ENCODE peak calls at places on chromosomes 5 and 9, in eight cellular contexts. H is IMR-90, U is heart left ventricle, R is left ventricle myocardium inferior, Z is body of pancreas, I is H1, K is Peyer's patch, W is heart right ventricle. Q is an unnamed sample.
A peak's percentile ranks its signal among the peaks of the same experiment; 100 is the strongest.

GRCh38 chr5:91742504-91742903 is 359.4 kb upstream of the ARRDC3 start:
- DNase-seq in K (no peak), U (no peak), Z (no peak), I (no peak), H (no peak), W (no peak), R (no peak), Q (no peak)

GRCh38 chr9:113648048-113648447 is 184.5 kb downstream of the RGS3 start:
- DNase-seq in W (no peak), H (no peak), K (no peak), R (no peak), I (no peak), Z (no peak), U (no peak), Q (no peak)

GRCh38 chr9:88803551-88804288 is 187.5 kb upstream of the S1PR3 start:
- DNase-seq in H (peak; percentile 28), R (no peak), Z (no peak), W (no peak), U (no peak), K (no peak), I (no peak), Q (no peak)

GRCh38 chr5:84088996-84089395 is 295.7 kb downstream of the EDIL3 start:
- DNase-seq in I (no peak), R (no peak), K (no peak), U (no peak), H (peak; percentile 44), W (no peak), Z (no peak), Q (no peak)

GRCh38 chr5:10562202-10563131 is 1.4 kb upstream of the ANKRD33B start:
- DNase-seq in W (no peak), I (peak; percentile 72), Z (no peak), R (no peak), H (peak; percentile 33), U (no peak), K (peak; percentile 63), Q (no peak)

GRCh38 chr5:61467766-61468482 is 135.9 kb downstream of the ZSWIM6 start:
- DNase-seq in R (no peak), W (no peak), U (no peak), K (no peak), Z (no peak), I (no peak), H (peak; percentile 66), Q (no peak)

GRCh38 chr5:89878140-89878570 is 531.4 kb downstream of the CETN3 start:
- DNase-seq in Z (no peak), K (no peak), W (no peak), H (peak; percentile 54), U (no peak), I (no peak), R (no peak), Q (no peak)

GRCh38 chr9:36134761-36135505 is 1.6 kb upstream of the GLIPR2 start:
- DNase-seq in W (no peak), I (no peak), U (no peak), Z (no peak), R (no peak), K (no peak), H (no peak), Q (no peak)

GRCh38 chr5:135708481-135708880 is 126.0 kb upstream of the SLC25A48 start:
- DNase-seq in U (no peak), R (no peak), W (no peak), H (no peak), Z (no peak), I (no peak), K (no peak), Q (no peak)

GRCh38 chr9:88658311-88658822 is 123.4 kb downstream of the NXNL2 start:
- DNase-seq in I (no peak), K (no peak), H (no peak), Z (peak; percentile 17), W (peak; percentile 39), R (peak; percentile 56), U (peak; percentile 27), Q (peak; percentile 60)

DNA sequence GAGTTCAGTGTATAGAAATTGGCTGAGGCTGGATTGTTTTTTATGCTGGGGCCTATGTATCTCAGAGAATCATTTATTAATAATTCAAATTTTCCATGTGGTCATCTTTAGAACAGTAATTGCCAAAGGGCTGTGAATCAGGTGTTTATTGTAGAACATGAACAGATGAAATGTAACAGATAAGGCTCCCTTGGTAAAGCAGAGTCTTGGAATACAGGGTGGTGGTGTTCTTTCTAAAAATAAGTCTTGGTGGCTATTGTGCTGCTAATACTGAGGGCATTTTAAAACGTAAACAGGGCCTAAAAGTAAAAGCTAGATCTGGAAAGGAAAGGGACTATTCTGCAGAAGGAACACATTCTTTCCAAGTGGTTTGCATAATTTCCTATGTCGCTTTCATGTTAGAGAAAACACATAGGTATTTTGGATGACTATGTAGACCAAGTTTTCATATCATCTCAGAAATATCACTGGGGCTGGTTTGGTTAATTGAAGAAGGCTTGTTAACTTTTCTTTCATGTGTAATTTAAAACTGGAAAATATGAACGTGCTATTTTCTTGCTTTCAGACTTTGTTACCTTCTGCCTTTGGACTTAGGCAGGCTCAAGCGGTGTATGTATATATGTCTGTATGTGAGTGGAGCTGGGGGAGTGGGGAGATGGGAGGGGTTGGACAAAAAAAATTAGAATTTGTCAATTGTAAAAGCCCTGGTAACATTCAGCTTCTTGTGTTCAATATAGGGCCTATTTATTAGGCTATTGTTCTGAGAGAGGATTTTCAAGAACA is 119.9 kb upstream of the ANKRD55 start:
- DNase-seq in Z (no peak), K (no peak), H (no peak), R (no peak), W (no peak), U (no peak), I (no peak), Q (no peak)
- H3K4me1 ChIP-seq in Z (peaks cover 26% of the 10 kb centered on the region), K (no peaks in the 10 kb centered on the region), H (peaks cover 9% of the 10 kb centered on the region), R (peaks cover 55% of the 10 kb centered on the region), W (peaks cover 39% of the 10 kb centered on the region), U (peaks cover 17% of the 10 kb centered on the region), I (no peaks in the 10 kb centered on the region), Q (peaks cover 42% of the 10 kb centered on the region)

GRCh38 chr9:90000925-90001324 is 396.1 kb downstream of the GADD45G start:
- DNase-seq in U (no peak), R (no peak), Z (no peak), H (no peak), I (no peak), W (no peak), K (no peak), Q (no peak)
- H3K4me1 ChIP-seq in U (peaks cover 30% of the 10 kb centered on the region), R (peaks cover 49% of the 10 kb centered on the region), Z (peaks cover 50% of the 10 kb centered on the region), H (peaks cover 4% of the 10 kb centered on the region), I (no peaks in the 10 kb centered on the region), W (peaks cover 45% of the 10 kb centered on the region), K (peaks cover 10% of the 10 kb centered on the region), Q (no peaks in the 10 kb centered on the region)

GRCh38 chr9:110142253-110142652 is 65.7 kb downstream of the C9orf152 start:
- DNase-seq in K (no peak), I (no peak), W (no peak), H (no peak), U (no peak), R (no peak), Z (no peak), Q (no peak)

GRCh38 chr9:110140276-110140675 is 67.7 kb downstream of the C9orf152 start:
- DNase-seq in I (no peak), K (no peak), R (no peak), H (no peak), W (no peak), U (no peak), Z (no peak), Q (no peak)

GRCh38 chr9:110143969-110144545 is 63.9 kb downstream of the C9orf152 start:
- DNase-seq in R (no peak), W (no peak), U (no peak), K (peak; percentile 54), H (no peak), Z (no peak), I (no peak), Q (no peak)

GRCh38 chr9:110141118-110141797 is 66.7 kb downstream of the C9orf152 start:
- DNase-seq in W (no peak), K (no peak), U (peak; percentile 48), R (no peak), H (peak; percentile 99), I (no peak), Z (peak; percentile 54), Q (peak; percentile 72)

GRCh38 chr9:110142868-110143866 is 64.8 kb downstream of the C9orf152 start:
- DNase-seq in K (no peak), H (no peak), U (no peak), W (no peak), R (no peak), Z (no peak), I (no peak), Q (no peak)
- H3K4me1 ChIP-seq in K (peaks cover 8% of the 10 kb centered on the region), H (peaks cover 26% of the 10 kb centered on the region), U (peaks cover 52% of the 10 kb centered on the region), W (peaks cover 86% of the 10 kb centered on the region), R (peaks cover 100% of the 10 kb centered on the region), Z (peaks cover 20% of the 10 kb centered on the region), I (no peaks in the 10 kb centered on the region), Q (peaks cover 36% of the 10 kb centered on the region)

GRCh38 chr9:124297915-124298645 is 40.3 kb downstream of the NEK6 start:
- DNase-seq in U (no peak), Z (no peak), K (no peak), H (no peak), I (no peak), R (no peak), W (no peak), Q (no peak)

GRCh38 chr9:124296800-124297552 is 39.2 kb downstream of the NEK6 start:
- DNase-seq in W (no peak), U (no peak), R (no peak), I (no peak), H (no peak), K (no peak), Z (no peak), Q (no peak)

GRCh38 chr9:124297553-124297905 is 39.8 kb downstream of the NEK6 start:
- DNase-seq in U (peak; percentile 86), I (peak; percentile 62), W (peak; percentile 85), K (no peak), H (peak; percentile 96), Z (peak; percentile 84), R (peak; percentile 88), Q (peak; percentile 63)

GRCh38 chr9:124295097-124295794 is 37.5 kb downstream of the NEK6 start:
- DNase-seq in Z (no peak), K (no peak), U (no peak), W (no peak), R (no peak), I (no peak), H (no peak), Q (no peak)

DNA sequence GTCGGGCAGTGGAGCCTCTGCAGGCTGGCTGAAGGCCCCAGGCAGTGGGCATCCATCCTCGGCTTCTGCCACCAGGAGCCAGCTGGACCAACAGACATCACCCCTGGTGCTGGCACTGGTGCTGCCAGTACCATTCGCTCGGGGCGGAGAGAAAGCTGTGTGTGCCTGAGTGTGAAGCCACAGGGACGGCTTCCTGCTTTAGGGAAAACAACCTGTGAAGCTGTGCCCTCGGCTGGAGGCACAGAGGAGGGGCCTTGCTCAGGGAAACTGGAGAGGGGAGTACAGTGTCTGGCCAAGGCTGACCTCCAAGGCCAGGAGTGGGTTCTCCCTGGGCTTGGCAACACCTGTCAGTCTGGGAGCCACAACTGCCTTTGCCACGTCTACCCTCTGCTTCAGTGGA is 38.3 kb downstream of the NEK6 start:
- DNase-seq in H (no peak), R (no peak), K (no peak), Z (no peak), U (no peak), I (no peak), W (no peak), Q (no peak)
- H3K4me1 ChIP-seq in H (peaks cover 86% of the 10 kb centered on the region), R (peaks cover 87% of the 10 kb centered on the region), K (peaks cover 14% of the 10 kb centered on the region), Z (peaks cover 53% of the 10 kb centered on the region), U (peaks cover 36% of the 10 kb centered on the region), I (peaks cover 7% of the 10 kb centered on the region), W (peaks cover 79% of the 10 kb centered on the region), Q (peaks cover 86% of the 10 kb centered on the region)

GRCh38 chr9:135997070-135998012 is 36.2 kb upstream of the UBAC1 start:
- DNase-seq in W (no peak), U (no peak), H (no peak), K (no peak), R (no peak), I (no peak), Z (no peak), Q (no peak)
- H3K4me1 ChIP-seq in W (peaks cover 34% of the 10 kb centered on the region), U (peaks cover 13% of the 10 kb centered on the region), H (peaks cover 14% of the 10 kb centered on the region), K (peaks cover 7% of the 10 kb centered on the region), R (peaks cover 26% of the 10 kb centered on the region), I (peaks cover 16% of the 10 kb centered on the region), Z (peaks cover 17% of the 10 kb centered on the region), Q (no peaks in the 10 kb centered on the region)

GRCh38 chr5:149063017-149063687 is at the start of gene SH3TC2:
- DNase-seq in H (peak; percentile 61), W (peak; percentile 74), I (peak; percentile 53), K (no peak), Z (peak; percentile 54), U (peak; percentile 69), R (peak; percentile 64), Q (no peak)
- H3K4me1 ChIP-seq in H (peaks cover 24% of the 10 kb centered on the region), W (peaks cover 51% of the 10 kb centered on the region), I (peaks cover 5% of the 10 kb centered on the region), K (no peaks in the 10 kb centered on the region), Z (peaks cover 15% of the 10 kb centered on the region), U (peaks cover 34% of the 10 kb centered on the region), R (peaks cover 64% of the 10 kb centered on the region), Q (no peaks in the 10 kb centered on the region)